ENCODE peak calls at places on chromosomes 16 and 17, in ten cellular contexts. R is sigmoid colon, P is K562, A is esophagus muscularis mucosa, N is stomach, X is HepG2, F is H1, H is GM12878, G is transverse colon, V is upper lobe of left lung. I is an unnamed sample.

GRCh38 chr16:23486480-23486879 is 23.8 kb downstream of the GGA2 start:
- DNase-seq in A (no peak), F (no peak), X (no peak), G (no peak), H (no peak), R (no peak), N (no peak), V (peak; percentile 84), P (no peak), I (no peak)

GRCh38 chr16:1707193-1707790 is 1.3 kb downstream of the MAPK8IP3 start:
- DNase-seq in P (peak; percentile 58), F (no peak), X (peak; percentile 41), A (no peak), N (no peak), H (no peak), G (no peak), V (no peak), R (no peak), I (no peak)

GRCh38 chr16:67593288-67593687 is 31.0 kb downstream of the CTCF start:
- DNase-seq in V (no peak), A (no peak), H (no peak), F (no peak), P (no peak), X (no peak), N (no peak), R (no peak), G (no peak), I (no peak)

GRCh38 chr17:82019905-82020873 is 2.5 kb downstream of the CENPX start:
- DNase-seq in G (peak; percentile 70), R (no peak), V (peak; percentile 63), F (no peak), A (no peak), H (no peak), P (peak; percentile 81), X (peak; percentile 77), N (peak; percentile 63), I (no peak)

GRCh38 chr17:61405686-61406542 is 6.3 kb downstream of the TBX2 start:
- DNase-seq in G (no peak), F (no peak), R (peak; percentile 64), H (no peak), N (no peak), P (no peak), V (no peak), X (no peak), A (no peak), I (no peak)

GRCh38 chr16:66523861-66524354 is 26.0 kb downstream of the TK2 start:
- DNase-seq in G (peak; percentile 56), A (no peak), F (no peak), H (no peak), V (no peak), N (no peak), P (no peak), X (no peak), R (no peak), I (no peak)

GRCh38 chr16:81604960-81605383 is 160.4 kb downstream of the CMIP start:
- DNase-seq in H (no peak), F (no peak), N (peak; percentile 49), P (no peak), V (no peak), R (no peak), X (no peak), G (no peak), A (no peak), I (no peak)

GRCh38 chr16:58148099-58148498 is 18.9 kb upstream of the CFAP20 start:
- DNase-seq in F (no peak), H (no peak), A (no peak), X (no peak), P (no peak), N (no peak), V (no peak), G (no peak), R (no peak), I (no peak)

DNA sequence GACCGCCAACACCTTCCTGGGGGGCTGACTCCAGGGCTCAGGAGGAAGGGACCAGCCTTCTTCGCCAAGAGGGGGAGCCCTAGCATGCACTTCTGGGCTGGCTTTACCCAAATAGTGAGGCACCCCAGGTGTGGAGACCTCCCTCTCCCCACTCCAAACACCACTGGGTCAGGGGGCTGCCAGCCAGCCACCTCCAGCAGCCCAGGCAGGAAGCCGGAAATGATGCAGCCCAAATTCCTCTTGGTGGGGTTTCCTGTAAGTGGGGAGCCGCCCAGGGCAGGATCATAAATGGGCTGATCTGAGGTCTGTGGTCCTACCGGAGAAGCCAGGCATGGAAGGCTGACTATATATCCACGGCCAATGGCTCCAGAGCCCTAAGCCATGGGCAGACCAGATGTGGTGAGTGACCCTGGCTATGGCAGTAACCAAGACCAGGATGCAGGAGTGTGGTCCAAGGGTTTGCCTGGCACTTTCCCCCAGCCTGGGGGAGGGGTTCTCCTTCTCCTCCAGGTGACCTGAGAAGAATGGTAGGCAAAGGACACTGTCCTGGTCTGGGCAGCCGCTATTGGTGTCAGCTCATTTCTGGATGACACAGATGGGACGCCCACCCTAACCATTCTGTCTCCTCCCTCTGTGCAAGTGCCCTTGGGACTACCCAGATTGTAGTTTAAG is 4.2 kb downstream of the GIT1 start:
- DNase-seq in X (no peak), V (no peak), R (no peak), G (no peak), P (peak; percentile 30), A (no peak), F (no peak), H (no peak), N (no peak), I (no peak)
- TF ChIP-seq POLR2A in X (no peak), V (peak; percentile 28), R (no peak), G (no peak), P (no peak), A (no peak), F (no peak), H (no peak), N (no peak), I (no peak)

GRCh38 chr17:40916366-40916765 is 21.1 kb downstream of the KRT23 start:
- DNase-seq in F (no peak), X (no peak), R (no peak), V (no peak), A (no peak), P (no peak), N (no peak), G (no peak), H (no peak), I (no peak)
- TF ChIP-seq EP300 in F (no peak), X (no peak), R (no peak), V (no peak), A (no peak), P (no peak), N (no peak), G (no peak), H (no peak), I (no peak)

GRCh38 chr17:28645576-28645939 is 600 bp upstream of the BLTP2 start:
- DNase-seq in N (no peak), A (no peak), V (no peak), F (no peak), G (peak; percentile 22), X (no peak), R (peak; percentile 63), H (no peak), P (no peak), I (no peak)

GRCh38 chr17:28644782-28645575 is at the start of gene BLTP2:
- DNase-seq in P (peak; percentile 99), H (peak; percentile 82), A (peak; percentile 99), G (peak; percentile 97), N (peak; percentile 97), V (peak; percentile 97), R (peak; percentile 98), F (peak; percentile 78), X (peak; percentile 85), I (peak; percentile 98)

GRCh38 chr17:28641579-28641978 is 3.4 kb downstream of the BLTP2 start:
- DNase-seq in X (peak; percentile 68), H (no peak), V (no peak), N (no peak), F (no peak), A (no peak), P (no peak), G (no peak), R (no peak), I (no peak)

GRCh38 chr17:28646039-28646754 is 1.2 kb upstream of the BLTP2 start:
- DNase-seq in R (no peak), A (no peak), G (peak; percentile 24), P (peak; percentile 76), X (no peak), V (peak; percentile 24), N (no peak), F (no peak), H (no peak), I (no peak)

DNA sequence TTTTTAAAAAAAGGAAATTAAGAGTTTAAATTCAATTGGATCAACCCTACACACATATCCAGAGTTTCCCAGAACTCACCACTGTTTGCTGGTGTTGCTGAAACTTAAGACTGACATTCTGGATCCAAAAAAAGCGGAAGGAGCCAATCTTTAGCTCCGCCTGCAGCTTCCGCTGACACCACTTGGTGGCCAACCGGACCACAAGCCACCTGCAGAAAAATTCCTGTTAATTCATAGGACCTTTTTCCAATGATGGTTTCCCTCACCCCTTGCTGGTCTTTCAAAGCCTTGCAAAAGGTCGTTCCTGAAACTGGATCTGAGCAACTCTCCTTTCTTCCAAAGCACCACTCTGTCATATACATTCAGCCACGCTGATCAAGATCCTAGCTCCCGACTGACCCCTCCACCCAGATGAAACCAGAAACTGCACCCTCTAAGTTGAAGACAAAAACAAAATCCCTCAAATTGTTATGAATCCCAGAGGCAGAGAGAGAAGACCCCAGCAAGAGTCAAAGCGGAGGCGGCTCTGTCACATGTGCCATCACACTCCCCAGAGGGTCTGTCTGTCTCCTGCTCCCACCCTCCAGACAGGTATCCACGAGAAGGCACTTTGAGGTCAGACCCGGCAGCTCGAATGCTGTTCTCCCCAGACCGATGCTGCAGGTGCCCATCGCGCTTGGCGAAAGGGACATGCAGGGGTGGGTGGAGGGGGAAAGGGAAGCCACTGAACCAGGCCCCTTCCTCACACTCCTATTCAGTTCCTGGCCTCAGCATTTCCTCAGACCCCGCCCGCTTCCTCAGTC is 778 bp downstream of the BLTP2 start:
- DNase-seq in P (peak; percentile 87), N (peak; percentile 59), G (peak; percentile 59), H (no peak), V (peak; percentile 77), F (no peak), A (no peak), R (peak; percentile 69), X (peak; percentile 51), I (no peak)
- TF ChIP-seq POLR2AphosphoS5 in P (no peak), N (no peak), G (peak; percentile 21), H (no peak), V (no peak), F (no peak), A (no peak), R (no peak), X (no peak), I (no peak)

GRCh38 chr16:142405-142804 is 3.9 kb upstream of the NPRL3 start:
- DNase-seq in X (peak; percentile 52), V (no peak), H (no peak), R (no peak), F (no peak), N (no peak), G (no peak), A (no peak), P (peak; percentile 56), I (no peak)

GRCh38 chr16:144797-145252 is 6.4 kb upstream of the NPRL3 start:
- DNase-seq in V (no peak), P (peak; percentile 87), F (no peak), H (no peak), N (no peak), R (no peak), G (no peak), A (no peak), X (no peak), I (no peak)

GRCh38 chr16:143047-143446 is 4.6 kb upstream of the NPRL3 start:
- DNase-seq in G (no peak), P (peak; percentile 94), N (no peak), H (no peak), X (no peak), A (no peak), R (no peak), F (no peak), V (no peak), I (no peak)

GRCh38 chr16:140175-140857 is 1.8 kb upstream of the NPRL3 start:
- DNase-seq in H (no peak), V (no peak), X (no peak), N (no peak), A (no peak), F (no peak), R (no peak), P (no peak), G (no peak), I (no peak)

GRCh38 chr16:143456-143855 is 5.0 kb upstream of the NPRL3 start:
- DNase-seq in A (no peak), H (no peak), F (no peak), N (no peak), G (no peak), R (no peak), V (no peak), P (no peak), X (no peak), I (no peak)
- TF ChIP-seq POLR2A in A (no peak), H (no peak), F (no peak), N (no peak), G (no peak), R (no peak), V (no peak), P (no peak), X (no peak), I (no peak)

I was measured in suprapubic skin.